ENCODE peak calls at places on chromosomes 3 and 15, in four cellular contexts. One of them, this sample, is unnamed.

GRCh38 chr15:60179786-60180391 is 175.8 kb downstream of the FOXB1 start:
- DNase-seq in pulmonary artery endothelial cell: peak
- DNase-seq in hippocampal formation: peak
- DNase-seq in mammary epithelial cell: peak
- DNase-seq in this sample: peak

GRCh38 chr15:96312641-96313335 is 17.7 kb upstream of the NR2F2 start:
- DNase-seq in hippocampal formation: no peak
- DNase-seq in mammary epithelial cell: peak
- DNase-seq in pulmonary artery endothelial cell: no peak
- DNase-seq in this sample: no peak

GRCh38 chr3:112514527-112515128 is 15.4 kb upstream of the BTLA start:
- DNase-seq in pulmonary artery endothelial cell: no peak
- DNase-seq in mammary epithelial cell: no peak
- DNase-seq in hippocampal formation: no peak
- DNase-seq in this sample: no peak

GRCh38 chr3:16478516-16478915 is 35.0 kb downstream of the RFTN1 start:
- DNase-seq in mammary epithelial cell: peak
- DNase-seq in pulmonary artery endothelial cell: no peak
- DNase-seq in hippocampal formation: no peak
- DNase-seq in this sample: no peak

GRCh38 chr3:141914311-141914710 is 37.9 kb downstream of the ATP1B3 start:
- DNase-seq in mammary epithelial cell: no peak
- DNase-seq in pulmonary artery endothelial cell: no peak
- DNase-seq in hippocampal formation: no peak
- DNase-seq in this sample: no peak

GRCh38 chr15:29686445-29687203 is 135.6 kb downstream of the TJP1 start:
- DNase-seq in mammary epithelial cell: no peak
- DNase-seq in hippocampal formation: no peak
- DNase-seq in pulmonary artery endothelial cell: no peak
- DNase-seq in this sample: no peak

GRCh38 chr3:105523496-105523895 is 156.8 kb downstream of the ALCAM start:
- DNase-seq in hippocampal formation: no peak
- DNase-seq in mammary epithelial cell: peak
- DNase-seq in pulmonary artery endothelial cell: no peak
- DNase-seq in this sample: peak

GRCh38 chr15:98647026-98647773 is 1.1 kb upstream of the IGF1R start:
- DNase-seq in pulmonary artery endothelial cell: no peak
- DNase-seq in mammary epithelial cell: peak
- DNase-seq in hippocampal formation: peak
- DNase-seq in this sample: peak

GRCh38 chr15:90362936-90363212 is 10.8 kb downstream of the ZNF774 start:
- DNase-seq in mammary epithelial cell: peak
- DNase-seq in pulmonary artery endothelial cell: no peak
- DNase-seq in hippocampal formation: no peak
- DNase-seq in this sample: peak

GRCh38 chr3:196686436-196686835 is 25.6 kb downstream of the CEP19 start:
- DNase-seq in hippocampal formation: no peak
- DNase-seq in mammary epithelial cell: no peak
- DNase-seq in pulmonary artery endothelial cell: no peak
- DNase-seq in this sample: no peak

GRCh38 chr3:181103605-181104004 is 114.1 kb upstream of the DNAJC19 start:
- DNase-seq in hippocampal formation: no peak
- DNase-seq in pulmonary artery endothelial cell: no peak
- DNase-seq in mammary epithelial cell: peak
- DNase-seq in this sample: peak

GRCh38 chr3:186929186-186929585 is 1.1 kb upstream of the ST6GAL1 start:
- DNase-seq in mammary epithelial cell: peak
- DNase-seq in pulmonary artery endothelial cell: no peak
- DNase-seq in hippocampal formation: no peak
- DNase-seq in this sample: no peak

GRCh38 chr3:47411696-47412452 is 31.1 kb downstream of the PTPN23 start:
- DNase-seq in pulmonary artery endothelial cell: no peak
- DNase-seq in hippocampal formation: no peak
- DNase-seq in mammary epithelial cell: no peak
- DNase-seq in this sample: no peak

GRCh38 chr15:31374489-31374888 is 47.9 kb downstream of the KLF13 start:
- DNase-seq in mammary epithelial cell: no peak
- DNase-seq in pulmonary artery endothelial cell: no peak
- DNase-seq in hippocampal formation: no peak
- DNase-seq in this sample: no peak

GRCh38 chr15:67005294-67005996 is 60.0 kb upstream of the SMAD3 start:
- DNase-seq in hippocampal formation: no peak
- DNase-seq in pulmonary artery endothelial cell: no peak
- DNase-seq in mammary epithelial cell: no peak
- DNase-seq in this sample: no peak

GRCh38 chr3:121243208-121243607 is 302.6 kb downstream of the POLQ start:
- DNase-seq in pulmonary artery endothelial cell: no peak
- DNase-seq in mammary epithelial cell: no peak
- DNase-seq in hippocampal formation: no peak
- DNase-seq in this sample: no peak

GRCh38 chr3:188294823-188295487 is 141.0 kb downstream of the LPP start:
- DNase-seq in hippocampal formation: peak
- DNase-seq in pulmonary artery endothelial cell: peak
- DNase-seq in mammary epithelial cell: peak
- DNase-seq in this sample: peak

GRCh38 chr15:62549345-62549970 is 384.4 kb upstream of the C2CD4B start:
- DNase-seq in hippocampal formation: no peak
- DNase-seq in mammary epithelial cell: peak
- DNase-seq in pulmonary artery endothelial cell: no peak
- DNase-seq in this sample: peak

GRCh38 chr3:197371521-197372075 is 73.2 kb upstream of the DLG1 start:
- DNase-seq in pulmonary artery endothelial cell: no peak
- DNase-seq in hippocampal formation: no peak
- DNase-seq in mammary epithelial cell: no peak
- DNase-seq in this sample: no peak

GRCh38 chr3:107987036-107987557 is 103.7 kb downstream of the CD47 start:
- DNase-seq in hippocampal formation: no peak
- DNase-seq in pulmonary artery endothelial cell: peak
- DNase-seq in mammary epithelial cell: peak
- DNase-seq in this sample: no peak

GRCh38 chr3:46471371-46471914 is 6.7 kb upstream of the LTF start:
- DNase-seq in hippocampal formation: no peak
- DNase-seq in mammary epithelial cell: no peak
- DNase-seq in pulmonary artery endothelial cell: no peak
- DNase-seq in this sample: no peak

GRCh38 chr15:96586901-96587300 is 256.4 kb downstream of the NR2F2 start:
- DNase-seq in hippocampal formation: no peak
- DNase-seq in pulmonary artery endothelial cell: no peak
- DNase-seq in mammary epithelial cell: no peak
- DNase-seq in this sample: no peak

GRCh38 chr3:174784206-174784934 is 74.8 kb upstream of the NAALADL2 start:
- DNase-seq in pulmonary artery endothelial cell: no peak
- DNase-seq in mammary epithelial cell: no peak
- DNase-seq in hippocampal formation: no peak
- DNase-seq in this sample: no peak

GRCh38 chr15:76433798-76434400 is 97.3 kb downstream of the ISL2 start:
- DNase-seq in mammary epithelial cell: peak
- DNase-seq in hippocampal formation: no peak
- DNase-seq in pulmonary artery endothelial cell: no peak
- DNase-seq in this sample: no peak

GRCh38 chr3:178536271-178537079 is at the start of gene KCNMB2:
- DNase-seq in mammary epithelial cell: no peak
- DNase-seq in pulmonary artery endothelial cell: no peak
- DNase-seq in hippocampal formation: peak
- DNase-seq in this sample: no peak

GRCh38 chr3:63874769-63875168 is 11.1 kb downstream of the ATXN7 start:
- DNase-seq in pulmonary artery endothelial cell: no peak
- DNase-seq in hippocampal formation: no peak
- DNase-seq in mammary epithelial cell: no peak
- DNase-seq in this sample: no peak

GRCh38 chr3:38536686-38537085 is 40.5 kb downstream of the EXOG start:
- DNase-seq in mammary epithelial cell: no peak
- DNase-seq in pulmonary artery endothelial cell: no peak
- DNase-seq in hippocampal formation: no peak
- DNase-seq in this sample: no peak

GRCh38 chr3:128616516-128617269 is 33.9 kb downstream of the RPN1 start:
- DNase-seq in hippocampal formation: no peak
- DNase-seq in pulmonary artery endothelial cell: no peak
- DNase-seq in mammary epithelial cell: no peak
- DNase-seq in this sample: no peak

GRCh38 chr3:186967686-186968085 is 37.4 kb downstream of the ST6GAL1 start:
- DNase-seq in mammary epithelial cell: no peak
- DNase-seq in hippocampal formation: no peak
- DNase-seq in pulmonary artery endothelial cell: no peak
- DNase-seq in this sample: no peak

GRCh38 chr3:30671527-30672286 is 65.3 kb downstream of the TGFBR2 start:
- DNase-seq in mammary epithelial cell: no peak
- DNase-seq in pulmonary artery endothelial cell: no peak
- DNase-seq in hippocampal formation: no peak
- DNase-seq in this sample: no peak

GRCh38 chr3:89472101-89472500 is 364.7 kb downstream of the EPHA3 start:
- DNase-seq in hippocampal formation: no peak
- DNase-seq in mammary epithelial cell: no peak
- DNase-seq in pulmonary artery endothelial cell: no peak
- DNase-seq in this sample: no peak

GRCh38 chr15:72285927-72286516 is 13.7 kb upstream of the PARP6 start:
- DNase-seq in hippocampal formation: no peak
- DNase-seq in pulmonary artery endothelial cell: no peak
- DNase-seq in mammary epithelial cell: no peak
- DNase-seq in this sample: peak

GRCh38 chr15:38398134-38398533 is 55.8 kb upstream of the FAM98B start:
- DNase-seq in mammary epithelial cell: peak
- DNase-seq in pulmonary artery endothelial cell: peak
- DNase-seq in hippocampal formation: no peak
- DNase-seq in this sample: peak

GRCh38 chr15:98881526-98882517 is 125.8 kb downstream of the PGPEP1L start:
- DNase-seq in mammary epithelial cell: peak
- DNase-seq in hippocampal formation: peak
- DNase-seq in pulmonary artery endothelial cell: no peak
- DNase-seq in this sample: peak

GRCh38 chr3:71488391-71488809 is 95.1 kb downstream of the FOXP1 start:
- DNase-seq in pulmonary artery endothelial cell: no peak
- DNase-seq in hippocampal formation: no peak
- DNase-seq in mammary epithelial cell: no peak
- DNase-seq in this sample: no peak

GRCh38 chr3:17151598-17152373 is 267.0 kb downstream of the PLCL2 start:
- DNase-seq in pulmonary artery endothelial cell: no peak
- DNase-seq in mammary epithelial cell: no peak
- DNase-seq in hippocampal formation: no peak
- DNase-seq in this sample: no peak

GRCh38 chr3:128472462-128473179 is 5.9 kb upstream of the DNAJB8 start:
- DNase-seq in hippocampal formation: no peak
- DNase-seq in pulmonary artery endothelial cell: no peak
- DNase-seq in mammary epithelial cell: no peak
- DNase-seq in this sample: no peak

GRCh38 chr3:44048196-44048924 is 193.3 kb upstream of the TOPAZ1 start:
- DNase-seq in mammary epithelial cell: peak
- DNase-seq in pulmonary artery endothelial cell: no peak
- DNase-seq in hippocampal formation: no peak
- DNase-seq in this sample: no peak

GRCh38 chr3:51955893-51956770 is 951 bp downstream of the GPR62 start:
- DNase-seq in mammary epithelial cell: peak
- DNase-seq in hippocampal formation: no peak
- DNase-seq in pulmonary artery endothelial cell: no peak
- DNase-seq in this sample: no peak

GRCh38 chr3:160685144-160685766 is 8.3 kb downstream of the ARL14 start:
- DNase-seq in mammary epithelial cell: no peak
- DNase-seq in hippocampal formation: no peak
- DNase-seq in pulmonary artery endothelial cell: no peak
- DNase-seq in this sample: peak